ENCODE peak calls at places on chromosomes 4 and X, in seven cellular contexts. M is heart right ventricle, W is stomach, X is progenitor cell of endocrine pancreas, L is mucosa of descending colon, P is neural crest cell, T is fibroblast of pulmonary artery. F is an unnamed sample.

GRCh38 chr4:85741421-85741820 is 266.5 kb downstream of the ARHGAP24 start:
- DNase-seq in T (no peak), P (no peak), L (no peak), W (no peak), M (no peak), X (no peak), F (no peak)

GRCh38 chr4:177632481-177632880 is 190.2 kb upstream of the AGA start:
- DNase-seq in W (no peak), X (no peak), M (no peak), P (no peak), L (no peak), T (peak), F (no peak)

GRCh38 chr4:152962160-152962559 is 26.0 kb downstream of the FHDC1 start:
- DNase-seq in X (no peak), P (no peak), W (no peak), L (no peak), T (no peak), M (no peak), F (no peak)

GRCh38 chrX:153061732-153062131 is 5.5 kb downstream of the PNMA3 start:
- DNase-seq in X (no peak), T (peak), P (no peak), W (no peak), M (no peak), L (no peak), F (no peak)

GRCh38 chrX:151153086-151153485 is 23.3 kb upstream of the GPR50 start:
- DNase-seq in L (no peak), T (peak), P (peak), W (no peak), M (no peak), X (no peak), F (no peak)

GRCh38 chr4:118845552-118846065 is 9.7 kb upstream of the SEC24D start:
- DNase-seq in W (no peak), L (no peak), X (no peak), P (no peak), M (no peak), T (no peak), F (no peak)

GRCh38 chr4:12319765-12320164 is 891.1 kb upstream of the HS3ST1 start:
- DNase-seq in X (no peak), L (no peak), T (peak), W (no peak), M (no peak), P (no peak), F (no peak)

GRCh38 chr4:175413561-175413960 is 398.5 kb downstream of the GPM6A start:
- DNase-seq in M (no peak), W (no peak), L (no peak), T (no peak), P (no peak), X (no peak), F (no peak)

GRCh38 chr4:3416821-3417221 is 24.9 kb upstream of the HGFAC start:
- DNase-seq in X (no peak), W (no peak), P (no peak), T (no peak), L (no peak), M (no peak), F (no peak)

GRCh38 chr4:142473218-142473959 is 372.7 kb downstream of the INPP4B start:
- DNase-seq in L (peak), T (no peak), W (no peak), X (no peak), M (peak), P (no peak), F (no peak)

GRCh38 chrX:115894087-115894486 is 276.5 kb upstream of the AGTR2 start:
- DNase-seq in X (no peak), W (no peak), P (no peak), T (peak), M (no peak), L (peak), F (no peak)

GRCh38 chr4:104727643-104728042 is 232.9 kb upstream of the CXXC4 start:
- DNase-seq in W (no peak), L (no peak), X (no peak), P (no peak), M (no peak), T (no peak), F (no peak)

GRCh38 chrX:130106071-130106470 is 4.2 kb downstream of the ELF4 start:
- DNase-seq in M (no peak), X (no peak), L (no peak), P (no peak), T (no peak), W (no peak), F (no peak)

GRCh38 chr4:184120549-184121127 is 97.0 kb downstream of the ENPP6 start:
- DNase-seq in X (no peak), W (no peak), P (no peak), M (no peak), L (no peak), T (no peak), F (no peak)

GRCh38 chr4:1502976-1503375 is 96.7 kb upstream of the NKX1-1 start:
- DNase-seq in T (no peak), P (no peak), M (no peak), X (no peak), L (no peak), W (no peak), F (peak)

GRCh38 chrX:133412246-133412645 is 3.0 kb downstream of the GPC4 start:
- DNase-seq in M (no peak), W (no peak), P (no peak), L (no peak), T (peak), X (no peak), F (no peak)

GRCh38 chr4:27692098-27692679 is 831.5 kb downstream of the STIM2 start:
- DNase-seq in P (no peak), X (no peak), M (no peak), T (peak), W (no peak), L (peak), F (no peak)
- TF ChIP-seq CTCF in P (peak), X (peak), M (peak), T (peak), W (no peak), L (peak), F (no peak)

DNA sequence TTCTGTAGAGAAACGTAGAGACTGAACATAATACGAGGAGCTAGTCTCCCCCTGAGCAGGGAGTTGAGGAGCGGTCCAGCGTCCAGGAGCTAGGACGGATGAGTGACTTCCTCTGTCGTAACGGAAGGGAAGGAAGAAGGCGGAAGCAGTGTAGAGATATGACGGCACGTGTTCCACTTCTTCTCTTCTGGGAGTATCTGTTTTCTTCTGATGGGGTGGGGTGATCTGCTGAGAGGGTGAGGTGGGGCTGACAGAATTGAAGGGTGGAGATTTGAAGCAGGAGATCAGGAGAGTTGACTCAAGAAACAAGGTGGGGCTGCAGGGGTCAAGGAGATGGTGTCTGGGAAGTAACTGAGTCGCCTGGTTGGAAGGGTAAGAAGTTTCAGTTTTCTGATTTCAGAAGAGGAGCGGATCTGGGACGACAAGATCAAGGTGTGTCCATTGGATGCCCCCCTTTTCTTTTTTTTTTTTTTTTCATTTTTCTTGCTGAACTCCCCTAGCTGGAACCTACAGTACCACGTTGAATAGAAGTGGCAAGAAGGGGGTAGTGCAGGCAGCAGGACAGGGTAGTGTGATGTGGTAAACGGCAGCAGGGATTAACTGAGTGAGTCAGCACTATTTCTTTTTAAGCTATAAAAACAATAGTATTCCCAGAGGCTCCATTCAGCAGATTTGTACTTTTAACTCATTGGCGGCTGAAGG is 50.7 kb upstream of the SETD7 start:
- DNase-seq in L (no peak), X (no peak), M (no peak), P (no peak), W (no peak), T (peak), F (no peak)
- TF ChIP-seq CTCF in L (no peak), X (no peak), M (peak), P (no peak), W (no peak), T (peak), F (no peak)

GRCh38 chrX:44542567-44543325 is at the start of gene FUNDC1:
- DNase-seq in X (peak), W (peak), T (peak), L (peak), P (peak), M (peak), F (peak)
- TF ChIP-seq CTCF in X (peak), W (no peak), T (peak), L (no peak), P (peak), M (no peak), F (peak)

DNA sequence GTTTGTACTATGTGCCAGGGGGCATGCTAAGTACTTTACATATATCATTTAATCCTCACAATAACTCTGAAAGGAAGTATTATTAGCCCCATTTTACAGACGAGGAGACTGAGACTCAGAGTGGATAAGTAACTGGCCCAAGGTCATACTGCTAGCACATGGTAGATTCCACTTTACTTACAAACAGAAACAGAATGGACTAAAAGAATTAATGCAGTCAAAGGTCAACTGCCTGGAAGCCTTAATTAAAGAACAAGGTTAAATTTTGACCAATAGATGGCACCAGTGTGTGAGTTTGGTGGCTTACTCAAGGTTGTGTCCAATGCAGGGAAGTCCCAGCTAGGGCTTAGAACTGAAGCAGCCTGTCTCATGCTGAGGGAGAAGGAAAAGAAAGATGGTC is 4.7 kb downstream of the RIPPLY1 start:
- DNase-seq in L (peak), P (no peak), T (peak), M (no peak), W (no peak), X (no peak), F (no peak)
- TF ChIP-seq CTCF in L (no peak), P (peak), T (peak), M (peak), W (no peak), X (peak), F (peak)

DNA sequence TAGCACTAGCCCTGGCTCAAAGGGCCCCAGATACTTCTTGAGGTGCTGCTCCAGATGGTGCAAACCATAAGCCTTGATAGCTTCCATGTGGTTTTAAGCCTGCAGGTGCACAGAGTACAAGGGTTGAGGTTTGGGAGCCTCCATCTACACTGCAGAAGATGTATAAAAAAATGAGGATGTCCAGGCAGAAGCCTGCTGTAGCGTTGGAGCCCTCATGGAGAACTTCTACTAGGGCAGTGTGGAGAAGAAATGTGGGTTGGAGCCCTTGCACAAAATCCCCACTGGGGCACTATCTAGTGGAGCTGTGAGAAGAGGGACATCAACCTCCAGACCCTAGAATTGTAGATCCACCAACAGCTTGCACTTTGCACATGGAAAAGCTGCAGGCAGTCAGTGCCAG is 231.9 kb downstream of the CHIC2 start:
- DNase-seq in M (no peak), L (no peak), W (no peak), P (no peak), T (no peak), X (no peak), F (no peak)
- TF ChIP-seq CTCF in M (no peak), L (no peak), W (no peak), P (no peak), T (no peak), X (no peak), F (no peak)

DNA sequence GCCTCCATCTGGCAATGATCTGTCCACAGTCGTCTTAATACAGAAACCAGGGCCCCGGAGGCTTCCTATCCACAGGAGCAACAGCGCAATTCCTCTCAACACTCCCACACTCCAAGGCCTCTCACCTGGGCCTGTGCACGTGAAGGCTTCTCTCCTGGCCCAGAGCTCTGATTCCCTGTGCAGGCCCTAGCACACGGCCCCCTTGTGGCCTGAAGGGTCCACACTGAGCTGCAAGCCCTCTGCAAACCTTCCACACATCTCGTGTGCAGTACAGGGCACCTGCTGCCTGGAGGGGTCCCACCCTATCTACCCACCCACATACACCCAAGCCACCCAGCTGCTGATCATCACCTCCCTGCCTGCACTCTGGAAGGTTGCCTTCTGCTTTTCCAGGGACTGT is 150.1 kb upstream of the NUDT10 start:
- DNase-seq in P (no peak), T (no peak), M (no peak), X (no peak), L (no peak), W (no peak), F (no peak)
- TF ChIP-seq CTCF in P (peak), T (no peak), M (no peak), X (peak), L (no peak), W (no peak), F (no peak)

GRCh38 chrX:20527458-20528099 is 260.9 kb upstream of the RPS6KA3 start:
- DNase-seq in W (no peak), X (no peak), M (peak), L (no peak), P (no peak), T (peak), F (no peak)
- TF ChIP-seq CTCF in W (no peak), X (peak), M (peak), L (no peak), P (peak), T (peak), F (peak)

GRCh38 chr4:46999584-46999983 is 6.2 kb upstream of the GABRA4 start:
- DNase-seq in L (no peak), P (no peak), W (no peak), T (peak), M (no peak), X (no peak), F (no peak)

GRCh38 chr4:47000406-47000805 is 7.0 kb upstream of the GABRA4 start:
- DNase-seq in W (no peak), L (no peak), X (no peak), P (no peak), M (no peak), T (no peak), F (no peak)

DNA sequence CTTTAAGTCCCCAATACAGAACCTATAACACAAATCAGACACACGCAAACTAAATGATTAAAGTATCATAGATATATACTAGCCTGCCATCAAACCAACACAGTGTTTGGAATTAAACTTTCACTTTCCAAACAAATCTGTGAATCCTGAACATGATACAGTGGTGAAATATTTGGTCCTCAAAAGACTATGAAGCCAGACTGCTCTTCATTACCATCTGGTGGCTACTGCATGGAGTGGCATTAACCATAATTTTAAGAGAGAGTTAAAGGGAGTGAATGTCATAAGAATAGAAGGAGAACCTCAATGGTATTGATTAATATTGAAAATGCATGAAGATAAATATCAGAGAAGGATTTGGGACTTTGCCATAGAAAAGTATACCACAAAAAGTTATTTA is 9.2 kb upstream of the GABRA4 start:
- DNase-seq in M (no peak), P (no peak), T (peak), L (no peak), W (no peak), X (no peak), F (no peak)
- TF ChIP-seq CTCF in M (peak), P (peak), T (peak), L (no peak), W (no peak), X (peak), F (no peak)